ENCODE peak calls at places on chromosomes 4 and X, in five cellular contexts. G is H1, X is K562, A is GM12878, M is HepG2. Q is an unnamed sample.

GRCh38 chr4:152165146-152165545 is 370.7 kb downstream of the FBXW7 start:
- DNase-seq in A (no peak), M (no peak), X (no peak), G (no peak), Q (no peak)

GRCh38 chrX:125291124-125291523 is 28.5 kb upstream of the TEX13C start:
- DNase-seq in X (no peak), G (no peak), M (no peak), A (no peak), Q (no peak)

GRCh38 chr4:186693159-186693815 is 30.4 kb downstream of the FAT1 start:
- DNase-seq in G (no peak), A (no peak), M (no peak), X (peak), Q (no peak)

GRCh38 chr4:84238247-84239090 is 260.6 kb downstream of the NKX6-1 start:
- DNase-seq in G (no peak), A (no peak), M (no peak), X (no peak), Q (no peak)

GRCh38 chr4:175805863-175806262 is 6.2 kb downstream of the GPM6A start:
- DNase-seq in X (no peak), G (no peak), M (no peak), A (no peak), Q (no peak)

GRCh38 chr4:105147226-105148151 is 813 bp downstream of the TET2 start:
- DNase-seq in M (peak), A (no peak), X (peak), G (no peak), Q (no peak)

GRCh38 chr4:22532896-22533295 is 17.0 kb upstream of the ADGRA3 start:
- DNase-seq in A (no peak), G (no peak), X (no peak), M (no peak), Q (no peak)

GRCh38 chrX:136768469-136769084 is 12.2 kb downstream of the ARHGEF6 start:
- DNase-seq in G (no peak), X (peak), M (no peak), A (no peak), Q (peak)

GRCh38 chrX:43958529-43958928 is 14.7 kb downstream of the NDP start:
- DNase-seq in G (no peak), A (peak), X (peak), M (peak), Q (no peak)

GRCh38 chr4:73281396-73281795 is 22.8 kb upstream of the ANKRD17 start:
- DNase-seq in A (no peak), M (no peak), G (no peak), X (no peak), Q (no peak)

GRCh38 chrX:153667931-153668396 is 5.6 kb downstream of the PNCK start:
- DNase-seq in A (peak), X (peak), G (peak), M (peak), Q (peak)
- TF ChIP-seq USF2 in A (no peak), X (peak), G (peak), M (no peak), Q (peak)

GRCh38 chr4:168569909-168570276 is 73.0 kb downstream of the PALLD start:
- DNase-seq in X (no peak), M (no peak), G (no peak), A (no peak), Q (no peak)

GRCh38 chr4:168573870-168574269 is 77.0 kb downstream of the PALLD start:
- DNase-seq in A (no peak), X (no peak), G (no peak), M (no peak), Q (no peak)

GRCh38 chr4:168572002-168572401 is 75.2 kb downstream of the PALLD start:
- DNase-seq in G (no peak), M (no peak), X (no peak), A (no peak), Q (no peak)

GRCh38 chr4:168566736-168567135 is 69.9 kb downstream of the PALLD start:
- DNase-seq in X (no peak), G (no peak), M (no peak), A (no peak), Q (no peak)

DNA sequence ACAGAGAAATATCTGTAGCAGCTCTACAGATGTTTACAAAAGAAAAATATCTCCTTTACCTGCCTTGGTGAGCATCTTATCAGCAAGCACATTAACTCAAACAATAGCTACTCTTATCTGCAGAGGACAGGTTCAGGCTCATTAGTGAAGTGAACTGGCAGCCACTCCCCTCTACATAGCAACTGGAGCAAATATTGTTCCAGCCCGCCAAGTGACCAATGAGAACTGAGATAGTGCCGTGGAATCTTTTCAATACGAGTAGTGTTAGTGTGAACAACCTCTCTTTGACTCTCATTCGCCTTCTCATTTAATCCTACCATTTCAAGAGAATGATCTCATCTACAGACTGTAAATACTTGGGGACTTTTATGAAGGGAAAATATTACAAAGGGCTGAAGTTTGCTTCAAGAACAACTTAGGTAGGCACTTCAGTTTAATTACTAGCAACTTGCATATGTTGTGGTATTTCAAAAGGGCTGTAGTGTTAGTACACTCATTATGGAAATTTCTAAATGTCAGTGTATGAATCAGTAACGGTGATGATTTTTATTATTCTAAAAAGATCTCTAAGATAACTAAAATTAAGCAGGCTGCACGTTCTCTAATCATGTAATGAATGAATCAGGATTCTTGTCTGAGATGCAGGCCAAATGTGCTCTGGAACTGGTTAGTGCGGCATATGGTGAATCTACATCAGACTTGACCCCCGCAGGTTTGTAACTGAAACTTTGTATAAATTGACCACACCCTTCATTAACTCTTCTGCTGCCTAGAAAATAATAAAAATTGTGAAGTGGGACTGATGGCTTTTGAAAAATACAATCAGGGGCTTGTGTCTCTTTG is 72.4 kb downstream of the PALLD start:
- DNase-seq in A (no peak), X (peak), G (no peak), M (peak), Q (no peak)
- TF ChIP-seq ATF2 in A (no peak), X (no peak), G (no peak), M (no peak), Q (no peak)

GRCh38 chrX:9682861-9683260 is 82.8 kb downstream of the GPR143 start:
- DNase-seq in M (no peak), G (no peak), A (no peak), X (no peak), Q (no peak)

GRCh38 chrX:9683350-9683749 is 82.3 kb downstream of the GPR143 start:
- DNase-seq in M (no peak), A (no peak), G (no peak), X (no peak), Q (no peak)

GRCh38 chrX:9681011-9681410 is 84.6 kb downstream of the GPR143 start:
- DNase-seq in M (no peak), G (no peak), A (no peak), X (no peak), Q (no peak)

GRCh38 chrX:9682456-9682855 is 83.2 kb downstream of the GPR143 start:
- DNase-seq in M (no peak), X (no peak), G (peak), A (no peak), Q (no peak)

GRCh38 chrX:9681422-9681821 is 84.2 kb downstream of the GPR143 start:
- DNase-seq in A (no peak), M (no peak), X (no peak), G (no peak), Q (no peak)
- TF ChIP-seq CREB1 in A (no peak), M (no peak), X (no peak), G (no peak), Q (no peak)

DNA sequence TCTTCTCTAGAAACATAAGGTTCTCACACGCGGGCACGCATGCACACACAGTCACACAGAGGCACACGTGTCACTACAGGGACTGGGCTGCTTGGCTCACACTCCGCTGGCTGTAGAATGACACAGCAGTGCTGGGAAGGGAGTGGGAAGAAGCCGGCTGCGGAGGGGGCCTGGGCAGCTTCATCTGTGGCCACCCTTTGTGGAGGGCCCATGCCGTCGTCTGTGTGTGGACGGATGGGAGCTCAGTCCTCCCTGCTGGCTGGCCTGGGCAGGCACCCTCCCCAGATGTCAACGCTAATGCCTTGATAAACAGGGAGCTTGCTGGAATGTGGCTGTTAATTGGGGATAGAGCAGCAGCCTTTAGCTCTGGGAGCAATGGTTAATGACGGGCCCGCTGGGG is 621.2 kb downstream of the BCOR start:
- DNase-seq in M (no peak), X (peak), A (no peak), G (no peak), Q (no peak)
- TF ChIP-seq USF2 in M (no peak), X (no peak), A (no peak), G (no peak), Q (no peak)

DNA sequence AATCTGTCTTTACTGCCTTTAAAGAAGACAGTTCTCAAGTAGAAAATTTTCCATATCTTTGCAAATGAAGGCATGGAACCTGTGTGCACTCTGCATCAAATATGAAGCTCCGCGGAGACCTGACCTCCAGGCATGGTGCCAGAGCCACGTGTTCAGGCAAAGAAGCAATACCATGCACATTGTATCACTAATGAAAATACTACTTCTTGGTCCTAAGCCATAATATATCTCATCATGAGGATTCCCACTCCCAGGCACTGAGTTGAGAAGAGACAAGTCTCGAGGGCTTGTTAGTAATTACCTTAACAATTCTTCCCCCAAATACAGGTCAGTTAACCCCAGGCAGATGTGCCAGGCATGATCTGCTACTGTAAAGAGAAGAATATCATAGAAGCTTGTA is 56.7 kb downstream of the PCDH19 start:
- DNase-seq in X (no peak), G (no peak), M (no peak), A (no peak), Q (no peak)
- TF ChIP-seq ATF2 in X (no peak), G (no peak), M (no peak), A (no peak), Q (no peak)

Q was measured in WTC11.